ENCODE peak calls at places on chromosomes 1 and 21, in eight cellular contexts. U, W, L, M, X, O, Q and K are unnamed samples.

GRCh38 chr1:51237714-51238403 is 1.8 kb downstream of the RNF11 start:
- DNase-seq in U (no peak), W (peak), L (no peak), M (no peak), X (no peak), O (no peak), Q (no peak), K (no peak)

GRCh38 chr1:75922698-75923097 is 9.5 kb downstream of the ASB17 start:
- DNase-seq in U (no peak), W (peak), L (no peak), M (no peak), X (no peak), O (no peak), Q (no peak), K (no peak)

GRCh38 chr1:245181123-245181522 is 26.3 kb downstream of the KIF26B start:
- DNase-seq in U (no peak), W (no peak), L (no peak), M (no peak), X (no peak), O (no peak), Q (no peak), K (no peak)

GRCh38 chr21:27024971-27025370 is 58.1 kb upstream of the ADAMTS5 start:
- DNase-seq in U (no peak), W (no peak), L (no peak), M (no peak), X (no peak), O (no peak), Q (no peak), K (no peak)

GRCh38 chr1:201562257-201562656 is 23.3 kb downstream of the NAV1 start:
- DNase-seq in U (peak), W (peak), L (no peak), M (no peak), X (no peak), O (peak), Q (no peak), K (no peak)

GRCh38 chr1:64942648-64943047 is 23.7 kb downstream of the JAK1 start:
- DNase-seq in U (no peak), W (no peak), L (no peak), M (no peak), X (no peak), O (no peak), Q (no peak), K (no peak)

GRCh38 chr1:21084111-21084510 is 92.6 kb downstream of the EIF4G3 start:
- DNase-seq in U (no peak), W (no peak), L (no peak), M (no peak), X (no peak), O (no peak), Q (no peak), K (no peak)

GRCh38 chr1:230067441-230067870 is 418 bp downstream of the GALNT2 start:
- DNase-seq in U (no peak), W (peak), L (no peak), M (no peak), X (peak), O (peak), Q (no peak), K (no peak)

GRCh38 chr1:152148991-152149390 is 10.0 kb downstream of the RPTN start:
- DNase-seq in U (no peak), W (no peak), L (no peak), M (no peak), X (no peak), O (no peak), Q (no peak), K (no peak)

GRCh38 chr1:41813220-41813619 is 105.5 kb downstream of the HIVEP3 start:
- DNase-seq in U (no peak), W (no peak), L (no peak), M (no peak), X (no peak), O (no peak), Q (no peak), K (no peak)

GRCh38 chr1:227894831-227895451 is 52.8 kb downstream of the WNT9A start:
- DNase-seq in U (no peak), W (no peak), L (no peak), M (no peak), X (no peak), O (no peak), Q (no peak), K (no peak)